ENCODE peak calls at places on chromosomes 11 and 22, in seven cellular contexts. F is cardiac fibroblast; W is lung; Y is Calu3; U is GM12865; V is CD8-positive, alpha-beta T cell; C is CD4-positive, alpha-beta T cell. E is an unnamed sample.

GRCh38 chr11:129331871-129332274 is 43.8 kb upstream of the BARX2 start:
- DNase-seq in Y (peak; percentile 82), V (peak; percentile 57), F (peak; percentile 78), W (peak; percentile 87), C (peak; percentile 48), U (peak; percentile 63), E (peak; percentile 38)

GRCh38 chr11:15941206-15941770 is 415.1 kb downstream of the SOX6 start:
- DNase-seq in Y (no peak), F (peak; percentile 23), W (no peak), C (no peak), U (peak; percentile 47), V (no peak), E (no peak)

GRCh38 chr11:93622043-93622442 is 39.4 kb upstream of the CEP295 start:
- DNase-seq in Y (no peak), U (peak; percentile 27), C (no peak), W (no peak), F (no peak), V (no peak), E (no peak)

GRCh38 chr11:17719028-17719939 is at the start of gene MYOD1:
- DNase-seq in V (no peak), U (no peak), C (no peak), Y (no peak), F (peak; percentile 14), W (no peak), E (no peak)

GRCh38 chr11:104694259-104695070 is 203.8 kb downstream of the CASP12 start:
- DNase-seq in Y (no peak), W (no peak), F (peak; percentile 59), C (no peak), U (no peak), V (no peak), E (no peak)

GRCh38 chr11:7348432-7349298 is 97.0 kb downstream of the SYT9 start:
- DNase-seq in C (no peak), V (no peak), F (no peak), Y (no peak), W (no peak), U (no peak), E (no peak)

GRCh38 chr11:64755681-64756361 is 4.0 kb downstream of the PYGM start:
- DNase-seq in W (no peak), C (no peak), V (no peak), Y (no peak), F (no peak), U (no peak), E (no peak)

GRCh38 chr11:66421492-66422205 is 814 bp downstream of the NPAS4 start:
- DNase-seq in C (peak; percentile 84), Y (peak; percentile 83), W (peak; percentile 87), V (peak; percentile 81), U (peak; percentile 86), F (peak; percentile 90), E (peak; percentile 83)

GRCh38 chr11:47148903-47149535 is 27.7 kb downstream of the ARFGAP2 start:
- DNase-seq in U (no peak), Y (no peak), W (no peak), V (no peak), C (no peak), F (no peak), E (no peak)

GRCh38 chr11:62539238-62539925 is 7.2 kb downstream of the AHNAK start:
- DNase-seq in U (no peak), Y (peak; percentile 86), C (peak; percentile 22), W (peak; percentile 75), F (peak; percentile 87), V (peak; percentile 48), E (no peak)

GRCh38 chr11:118287006-118287405 is 17.5 kb upstream of the CD3E start:
- DNase-seq in F (peak; percentile 59), W (no peak), Y (no peak), V (no peak), U (no peak), C (no peak), E (no peak)

GRCh38 chr11:73528877-73529530 is 68.9 kb downstream of the FAM168A start:
- DNase-seq in U (no peak), Y (peak; percentile 8), C (no peak), V (no peak), F (no peak), W (no peak), E (no peak)

GRCh38 chr11:2093575-2094353 is 45.4 kb downstream of the IGF2 start:
- DNase-seq in C (no peak), W (no peak), Y (no peak), U (no peak), F (peak; percentile 67), V (no peak), E (no peak)

GRCh38 chr22:49327411-49327810 is 500.3 kb downstream of the BRD1 start:
- DNase-seq in C (no peak), V (no peak), U (no peak), Y (no peak), F (no peak), W (no peak), E (no peak)

GRCh38 chr11:86955111-86955673 is at the start of gene FZD4:
- DNase-seq in C (no peak), Y (peak; percentile 89), V (peak; percentile 11), W (peak; percentile 87), U (peak; percentile 87), F (peak; percentile 87), E (peak; percentile 50)

GRCh38 chr22:40603088-40603605 is 33.4 kb downstream of the MRTFA start:
- DNase-seq in W (no peak), Y (no peak), U (no peak), V (no peak), F (peak; percentile 71), C (no peak), E (no peak)

GRCh38 chr11:64017950-64018224 is 17.8 kb upstream of the FLRT1 start:
- DNase-seq in V (no peak), C (no peak), U (no peak), Y (no peak), W (no peak), F (no peak), E (no peak)

GRCh38 chr11:44540667-44541066 is 24.8 kb upstream of the CD82 start:
- DNase-seq in C (no peak), U (no peak), Y (no peak), V (no peak), F (no peak), W (no peak), E (no peak)

GRCh38 chr22:29520851-29521250 is 32.7 kb downstream of the THOC5 start:
- DNase-seq in W (no peak), V (no peak), F (peak; percentile 81), U (no peak), Y (no peak), C (no peak), E (no peak)

GRCh38 chr11:30488304-30488998 is 97.7 kb downstream of the MPPED2 start:
- DNase-seq in V (no peak), U (no peak), W (peak; percentile 58), C (no peak), F (peak; percentile 61), Y (peak; percentile 60), E (no peak)

GRCh38 chr11:113238721-113239120 is 75.7 kb upstream of the TTC12 start:
- DNase-seq in C (no peak), W (no peak), F (no peak), V (no peak), Y (no peak), U (no peak), E (no peak)
- TF ChIP-seq CTCF in C (no peak), W (no peak), F (no peak), V (no peak), Y (no peak), U (no peak), E (no peak)

GRCh38 chr22:28243539-28243938 is 324.5 kb upstream of the PITPNB start:
- DNase-seq in Y (no peak), U (no peak), V (no peak), F (peak; percentile 53), C (no peak), W (no peak), E (no peak)
- TF ChIP-seq CTCF in Y (no peak), U (no peak), V (no peak), F (no peak), C (no peak), W (no peak), E (no peak)

GRCh38 chr11:106585061-106585460 is 433.2 kb downstream of the GUCY1A2 start:
- DNase-seq in F (peak; percentile 65), V (no peak), C (no peak), W (no peak), U (no peak), Y (no peak), E (no peak)
- TF ChIP-seq CTCF in F (peak; percentile 55), V (no peak), C (no peak), W (no peak), U (peak; percentile 2), Y (no peak), E (no peak)

DNA sequence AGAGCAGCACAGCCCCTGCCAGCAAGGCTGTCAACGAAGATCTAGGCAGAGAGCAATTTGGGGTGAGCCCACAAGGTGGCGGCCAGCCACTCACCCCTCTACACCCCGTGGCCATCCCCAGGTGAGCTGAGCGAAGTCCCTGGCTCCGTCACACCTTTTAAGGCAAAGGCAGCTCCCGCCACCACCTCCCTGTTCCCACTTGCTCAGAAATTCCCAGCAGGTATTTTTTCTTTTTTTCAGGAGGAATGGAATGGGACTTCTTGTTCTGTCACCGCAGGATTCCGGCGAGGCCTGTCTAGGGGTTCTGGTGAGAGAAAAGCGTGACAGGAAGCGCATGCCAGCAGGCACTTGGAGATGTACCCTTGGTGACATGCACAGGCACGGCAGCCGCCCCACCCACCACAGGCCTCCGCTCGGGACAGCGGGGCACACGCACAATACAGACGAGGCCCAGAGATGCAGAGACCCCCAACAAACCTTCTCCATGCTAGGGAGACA is 10.0 kb downstream of the RPL3 start:
- DNase-seq in Y (peak; percentile 57), V (no peak), F (no peak), W (no peak), U (no peak), C (no peak), E (no peak)
- TF ChIP-seq CTCF in Y (peak; percentile 65), V (no peak), F (peak; percentile 45), W (no peak), U (peak; percentile 12), C (no peak), E (no peak)

GRCh38 chr22:21657361-21658118 is 8.3 kb upstream of the PPIL2 start:
- DNase-seq in F (peak; percentile 28), W (peak; percentile 66), Y (peak; percentile 91), U (peak; percentile 88), V (peak; percentile 65), C (no peak), E (peak; percentile 78)
- TF ChIP-seq CTCF in F (no peak), W (no peak), Y (peak; percentile 22), U (peak; percentile 7), V (peak; percentile 44), C (peak; percentile 50), E (no peak)

DNA sequence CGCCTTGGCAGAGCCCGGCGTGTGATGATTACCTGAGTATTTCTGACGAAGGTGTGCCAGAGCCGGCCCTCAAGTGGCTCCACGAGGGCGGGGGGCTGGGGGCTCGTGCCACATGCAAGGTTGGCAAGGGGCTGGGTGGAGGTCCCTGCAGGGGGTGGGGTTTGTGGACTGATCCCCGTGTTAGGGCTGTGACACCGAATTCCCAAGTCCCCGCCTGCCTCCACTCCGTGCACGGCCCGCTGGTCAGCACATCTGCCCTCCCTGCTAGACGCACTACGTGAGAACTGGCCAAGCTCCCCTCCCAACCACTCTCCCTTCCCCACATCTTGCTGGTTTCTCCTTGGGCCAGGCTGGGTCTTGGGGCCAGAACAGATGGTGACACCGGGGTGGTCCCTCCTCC is 34.2 kb downstream of the GRAMD4 start:
- DNase-seq in W (no peak), C (no peak), U (no peak), Y (no peak), F (no peak), V (no peak), E (no peak)
- TF ChIP-seq CTCF in W (no peak), C (no peak), U (no peak), Y (no peak), F (no peak), V (no peak), E (no peak)

GRCh38 chr22:46114518-46115387 is 35.6 kb upstream of the PPARA start:
- DNase-seq in V (no peak), U (no peak), W (no peak), Y (peak; percentile 36), C (no peak), F (peak; percentile 29), E (no peak)
- TF ChIP-seq CTCF in V (no peak), U (no peak), W (no peak), Y (no peak), C (no peak), F (no peak), E (no peak)